ENCODE peak calls at places on chromosomes 3 and 15, in four cellular contexts. K is Panc1; I is CD8-positive, alpha-beta T cell; F is mucosa of descending colon. R is an unnamed sample.

GRCh38 chr3:143613226-143613625 is 235.0 kb downstream of the SLC9A9 start:
- DNase-seq in K (no peak), I (no peak), F (no peak), R (no peak)

GRCh38 chr3:194370753-194371152 is 1.2 kb upstream of the LRRC15 start:
- DNase-seq in K (no peak), I (no peak), F (no peak), R (no peak)

GRCh38 chr3:39097716-39098472 is 9.5 kb downstream of the GORASP1 start:
- DNase-seq in K (no peak), I (no peak), F (no peak), R (no peak)

GRCh38 chr3:61927332-61927731 is 366.0 kb downstream of the PTPRG start:
- DNase-seq in K (no peak), I (no peak), F (no peak), R (peak; percentile 69)

GRCh38 chr3:10547841-10548783 is 42.7 kb upstream of the ATP2B2 start:
- DNase-seq in K (no peak), I (no peak), F (no peak), R (no peak)

GRCh38 chr3:163936557-163936956 is 1141.7 kb downstream of the SI start:
- DNase-seq in K (no peak), I (no peak), F (no peak), R (no peak)

GRCh38 chr3:85303156-85303555 is 344.4 kb downstream of the CADM2 start:
- DNase-seq in K (no peak), I (no peak), F (no peak), R (no peak)

GRCh38 chr15:63231206-63231605 is 41.8 kb downstream of the RAB8B start:
- DNase-seq in K (no peak), I (no peak), F (no peak), R (no peak)

GRCh38 chr15:52052076-52052935 is 33.3 kb downstream of the MAPK6 start:
- DNase-seq in K (no peak), I (no peak), F (no peak), R (no peak)

GRCh38 chr3:169260296-169260695 is 403.2 kb downstream of the MECOM start:
- DNase-seq in K (no peak), I (no peak), F (no peak), R (no peak)

GRCh38 chr15:45225506-45226273 is 26.3 kb upstream of the SLC28A2 start:
- DNase-seq in K (no peak), I (no peak), F (no peak), R (no peak)

GRCh38 chr3:30085486-30085885 is 520.9 kb upstream of the TGFBR2 start:
- DNase-seq in K (no peak), I (no peak), F (no peak), R (no peak)

GRCh38 chr3:159764211-159765024 is 224.2 kb upstream of the IL12A start:
- DNase-seq in K (peak; percentile 45), I (no peak), F (no peak), R (no peak)

DNA sequence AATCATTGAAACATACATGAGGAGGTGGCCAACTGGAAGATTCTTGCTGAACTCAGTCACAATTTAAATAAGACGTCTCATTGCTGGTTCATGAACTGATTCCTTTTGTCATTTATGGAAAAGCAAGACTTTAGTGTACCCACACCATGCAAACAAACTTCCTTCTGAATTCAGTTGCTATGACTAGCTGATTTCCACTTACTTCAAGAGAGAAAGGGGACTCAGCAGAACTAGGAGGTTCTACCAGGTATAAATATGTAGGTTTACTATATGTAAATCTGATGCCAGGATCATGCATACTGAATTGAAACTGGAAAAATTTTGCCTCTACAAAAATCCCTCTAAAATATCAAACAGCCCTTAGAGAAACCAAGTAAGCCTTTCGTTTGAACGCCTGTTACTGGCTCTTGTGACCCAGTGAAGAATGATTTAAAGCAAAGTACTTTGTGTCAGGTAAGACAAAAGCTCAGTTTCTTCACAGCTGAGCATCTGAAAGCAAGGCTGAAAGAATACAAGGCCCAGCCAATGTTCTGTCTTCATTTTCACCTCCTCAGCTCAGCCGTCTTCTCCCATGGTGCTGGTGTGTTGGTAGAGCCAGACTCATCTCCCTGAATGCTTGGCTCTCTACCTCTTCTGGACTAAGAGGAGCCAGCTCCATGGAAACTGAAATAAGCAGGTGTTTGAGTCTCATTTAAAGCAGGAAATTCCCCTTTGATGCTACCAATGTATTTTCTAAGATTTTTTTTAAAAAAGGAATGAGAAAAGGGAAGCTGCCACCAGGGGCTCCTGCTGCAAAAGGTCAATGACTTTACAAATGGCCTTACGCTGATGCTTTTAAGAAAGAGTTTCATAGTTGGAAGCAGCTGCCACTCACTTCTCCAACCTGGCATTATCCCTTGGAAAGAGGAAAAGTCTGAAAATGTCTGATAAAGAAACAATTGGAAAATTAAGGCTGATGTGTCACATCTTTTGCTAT is 301.6 kb downstream of the EFHB start:
- DNase-seq in K (no peak), I (no peak), F (no peak), R (no peak)
- TF ChIP-seq CTCF in K (no peak), I (no peak), F (no peak), R (no peak)

GRCh38 chr3:4531478-4532025 is 38.4 kb downstream of the ITPR1 start:
- DNase-seq in K (no peak), I (no peak), F (no peak), R (no peak)

GRCh38 chr3:4533489-4534443 is 40.6 kb downstream of the ITPR1 start:
- DNase-seq in K (no peak), I (no peak), F (no peak), R (peak; percentile 71)

GRCh38 chr3:4528802-4529201 is 35.7 kb downstream of the ITPR1 start:
- DNase-seq in K (no peak), I (no peak), F (no peak), R (no peak)

GRCh38 chr3:4529901-4530588 is 36.9 kb downstream of the ITPR1 start:
- DNase-seq in K (no peak), I (no peak), F (no peak), R (no peak)

GRCh38 chr3:4532535-4533112 is 39.5 kb downstream of the ITPR1 start:
- DNase-seq in K (no peak), I (no peak), F (no peak), R (no peak)
- H3K4me1 ChIP-seq in K (no peaks in the 10 kb centered on the region), I (no peaks in the 10 kb centered on the region), F (no peaks in the 10 kb centered on the region), R (peaks cover 64% of the 10 kb centered on the region)

GRCh38 chr15:39549912-39550311 is 31.0 kb upstream of the THBS1 start:
- DNase-seq in K (no peak), I (no peak), F (no peak), R (no peak)
- TF ChIP-seq CTCF in K (no peak), I (no peak), F (no peak), R (no peak)

GRCh38 chr3:141547791-141548190 is 61.0 kb downstream of the RASA2 start:
- DNase-seq in K (no peak), I (no peak), F (no peak), R (no peak)
- H3K4me1 ChIP-seq in K (no peaks in the 10 kb centered on the region), I (peaks cover 37% of the 10 kb centered on the region), F (no peaks in the 10 kb centered on the region), R (peaks cover 18% of the 10 kb centered on the region)

R was measured in left lung.